ENCODE peak calls at places on chromosomes 3 and 15, in six cellular contexts. C, G, X, U, O and W are unnamed samples.

GRCh38 chr3:188760408-188760807 is 411.4 kb upstream of the TPRG1 start:
- DNase-seq in C (no peak), G (no peak), X (no peak), U (no peak), O (no peak), W (no peak)

GRCh38 chr15:90531147-90531546 is 1.4 kb downstream of the CRTC3 start:
- DNase-seq in C (peak), G (no peak), X (no peak), U (no peak), O (no peak), W (peak)

GRCh38 chr3:134258761-134259347 is 8.2 kb upstream of the RYK start:
- DNase-seq in C (peak), G (no peak), X (no peak), U (no peak), O (no peak), W (peak)

GRCh38 chr3:76369170-76369569 is 583.8 kb upstream of the ZNF717 start:
- DNase-seq in C (peak), G (peak), X (no peak), U (no peak), O (no peak), W (no peak)

GRCh38 chr15:29699791-29700190 is 122.5 kb downstream of the TJP1 start:
- DNase-seq in C (no peak), G (no peak), X (no peak), U (no peak), O (no peak), W (no peak)

GRCh38 chr3:72659609-72660008 is 188.6 kb downstream of the SHQ1 start:
- DNase-seq in C (no peak), G (no peak), X (no peak), U (no peak), O (no peak), W (no peak)

GRCh38 chr3:153284282-153284938 is 122.4 kb downstream of the RAP2B start:
- DNase-seq in C (peak), G (peak), X (no peak), U (peak), O (peak), W (peak)

GRCh38 chr3:140629351-140630137 is 48.3 kb upstream of the TRIM42 start:
- DNase-seq in C (peak), G (no peak), X (no peak), U (no peak), O (no peak), W (peak)

GRCh38 chr3:60536420-60536819 is 714.8 kb downstream of the FHIT start:
- DNase-seq in C (no peak), G (no peak), X (no peak), U (no peak), O (no peak), W (no peak)

GRCh38 chr3:12729313-12729676 is 29.8 kb downstream of the TMEM40 start:
- DNase-seq in C (no peak), G (no peak), X (no peak), U (no peak), O (no peak), W (no peak)

GRCh38 chr3:34998905-34999304 is 640.4 kb upstream of the ARPP21 start:
- DNase-seq in C (no peak), G (no peak), X (no peak), U (no peak), O (no peak), W (no peak)

GRCh38 chr15:38652998-38653397 is 88.4 kb upstream of the RASGRP1 start:
- DNase-seq in C (no peak), G (no peak), X (peak), U (peak), O (no peak), W (no peak)

GRCh38 chr15:52788099-52788986 is 1.8 kb downstream of the ONECUT1 start:
- DNase-seq in C (no peak), G (no peak), X (no peak), U (no peak), O (no peak), W (peak)

GRCh38 chr15:69036856-69037255 is 22.4 kb downstream of the NOX5 start:
- DNase-seq in C (no peak), G (no peak), X (no peak), U (no peak), O (no peak), W (no peak)

GRCh38 chr15:67003586-67003985 is 61.8 kb upstream of the SMAD3 start:
- DNase-seq in C (no peak), G (no peak), X (no peak), U (no peak), O (no peak), W (no peak)

GRCh38 chr3:46356909-46357308 is 3.0 kb downstream of the CCR2 start:
- DNase-seq in C (no peak), G (no peak), X (no peak), U (no peak), O (no peak), W (no peak)

GRCh38 chr3:95926904-95927501 is 887.4 kb upstream of the EPHA6 start:
- DNase-seq in C (no peak), G (no peak), X (no peak), U (no peak), O (no peak), W (no peak)

GRCh38 chr15:40197434-40197833 is 36.6 kb downstream of the BUB1B start:
- DNase-seq in C (no peak), G (no peak), X (no peak), U (no peak), O (no peak), W (no peak)

GRCh38 chr3:147120029-147120428 is 286.3 kb downstream of the ZIC4 start:
- DNase-seq in C (peak), G (peak), X (no peak), U (no peak), O (no peak), W (no peak)

GRCh38 chr3:40397129-40397528 is 10.1 kb downstream of the ENTPD3 start:
- DNase-seq in C (no peak), G (no peak), X (no peak), U (no peak), O (no peak), W (no peak)

GRCh38 chr15:98131924-98132323 is 171.4 kb downstream of the ARRDC4 start:
- DNase-seq in C (no peak), G (no peak), X (no peak), U (no peak), O (no peak), W (no peak)

GRCh38 chr15:82263350-82263749 is 732 bp downstream of the SAXO2 start:
- DNase-seq in C (no peak), G (peak), X (no peak), U (no peak), O (no peak), W (no peak)

GRCh38 chr3:149466192-149466591 is 8.3 kb upstream of the TM4SF4 start:
- DNase-seq in C (peak), G (no peak), X (no peak), U (no peak), O (no peak), W (peak)

GRCh38 chr15:59830143-59830542 is 141.0 kb upstream of the BNIP2 start:
- DNase-seq in C (no peak), G (no peak), X (no peak), U (no peak), O (no peak), W (no peak)

GRCh38 chr3:196638922-196639516 is 475 bp upstream of the NRROS start:
- DNase-seq in C (no peak), G (no peak), X (no peak), U (peak), O (no peak), W (no peak)

GRCh38 chr3:24471480-24471879 is 23.2 kb downstream of the THRB start:
- DNase-seq in C (no peak), G (no peak), X (no peak), U (no peak), O (no peak), W (no peak)

GRCh38 chr3:187628169-187628568 is 42.0 kb downstream of the SST start:
- DNase-seq in C (no peak), G (no peak), X (no peak), U (no peak), O (no peak), W (no peak)

GRCh38 chr15:55253580-55253979 is 36.0 kb downstream of the RAB27A start:
- DNase-seq in C (peak), G (no peak), X (no peak), U (no peak), O (no peak), W (peak)

GRCh38 chr3:49554639-49555265 is 475 bp downstream of the BSN start:
- DNase-seq in C (no peak), G (peak), X (peak), U (no peak), O (no peak), W (peak)

GRCh38 chr15:100520132-100520921 is 8.4 kb downstream of the CERS3 start:
- DNase-seq in C (no peak), G (peak), X (no peak), U (peak), O (no peak), W (no peak)

GRCh38 chr3:59857589-59858346 is 807.9 kb upstream of the CFAP20DC start:
- DNase-seq in C (peak), G (peak), X (peak), U (peak), O (peak), W (peak)

GRCh38 chr15:44265757-44266156 is 22.8 kb upstream of the GOLM2 start:
- DNase-seq in C (no peak), G (no peak), X (no peak), U (no peak), O (no peak), W (no peak)

GRCh38 chr15:99138491-99138982 is 33.7 kb downstream of the SYNM start:
- DNase-seq in C (no peak), G (no peak), X (no peak), U (no peak), O (no peak), W (no peak)

GRCh38 chr3:64555351-64555750 is 132.4 kb downstream of the ADAMTS9 start:
- DNase-seq in C (no peak), G (no peak), X (no peak), U (no peak), O (no peak), W (no peak)

GRCh38 chr3:43211681-43212080 is 74.7 kb upstream of the SNRK start:
- DNase-seq in C (no peak), G (no peak), X (no peak), U (no peak), O (no peak), W (no peak)

GRCh38 chr15:77702211-77702957 is 69.7 kb upstream of the LINGO1 start:
- DNase-seq in C (no peak), G (no peak), X (no peak), U (peak), O (no peak), W (peak)